ENCODE peak calls at places on chromosomes 3 and 15, in six cellular contexts. B, V, I, U, A and P are unnamed samples.

GRCh38 chr3:44648564-44649229 is at the start of gene ZNF35:
- DNase-seq in I (peak), V (peak), U (peak), A (peak), B (peak), P (peak)

GRCh38 chr3:29128004-29128403 is 152.9 kb upstream of the RBMS3 start:
- DNase-seq in V (no peak), A (peak), I (no peak), U (no peak), B (peak), P (peak)

GRCh38 chr15:39195988-39196486 is 384.8 kb upstream of the THBS1 start:
- DNase-seq in U (no peak), B (peak), A (peak), V (no peak), I (peak), P (no peak)

GRCh38 chr3:161320837-161321236 is 50.5 kb downstream of the SPTSSB start:
- DNase-seq in V (no peak), A (no peak), U (no peak), B (no peak), I (no peak), P (no peak)

GRCh38 chr3:57130426-57131209 is 34.5 kb downstream of the IL17RD start:
- DNase-seq in A (no peak), I (no peak), U (no peak), B (no peak), V (peak), P (peak)

GRCh38 chr15:38021259-38021658 is 86.8 kb downstream of the TMCO5A start:
- DNase-seq in I (no peak), B (no peak), A (no peak), V (no peak), U (no peak), P (no peak)

GRCh38 chr3:42839616-42840015 is 30.4 kb downstream of the ACKR2 start:
- DNase-seq in U (peak), I (peak), B (no peak), V (peak), A (peak), P (peak)

GRCh38 chr3:15286022-15286421 is 46.4 kb downstream of the SH3BP5 start:
- DNase-seq in I (no peak), V (no peak), A (no peak), U (no peak), B (no peak), P (no peak)

GRCh38 chr3:186526256-186526606 is 17.9 kb downstream of the CRYGS start:
- DNase-seq in A (no peak), B (no peak), V (no peak), U (no peak), I (peak), P (no peak)

GRCh38 chr3:106208266-106208665 is 339.5 kb upstream of the CBLB start:
- DNase-seq in B (no peak), A (no peak), U (no peak), V (no peak), I (no peak), P (no peak)

GRCh38 chr3:27796365-27796875 is 74.3 kb upstream of the EOMES start:
- DNase-seq in U (no peak), B (no peak), V (no peak), I (no peak), A (no peak), P (no peak)

GRCh38 chr3:7144696-7145308 is 283.9 kb downstream of the GRM7 start:
- DNase-seq in I (no peak), A (no peak), U (no peak), B (no peak), V (peak), P (peak)

GRCh38 chr15:66294932-66295235 is 1.5 kb downstream of the DIS3L start:
- DNase-seq in A (no peak), U (no peak), B (no peak), V (no peak), I (no peak), P (no peak)

DNA sequence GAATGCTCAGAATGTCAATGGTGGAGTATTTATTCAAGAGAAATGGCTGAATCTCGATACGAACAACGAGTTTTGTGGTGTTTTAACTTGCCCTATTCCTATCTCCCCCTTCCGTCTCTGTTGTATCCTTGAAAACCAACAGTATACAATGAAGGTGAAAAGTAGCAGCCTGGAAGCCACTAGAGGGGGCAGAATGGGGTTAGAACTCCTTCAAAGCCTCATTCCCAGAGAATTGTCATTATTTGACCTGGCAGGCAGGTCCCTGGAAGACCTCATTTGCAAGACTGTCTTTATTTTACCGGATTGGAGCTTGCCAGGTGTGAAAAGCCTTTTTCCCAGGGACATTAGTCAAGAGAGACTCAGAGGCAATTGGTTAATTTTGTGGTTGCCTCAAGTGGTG is 139.4 kb downstream of the LRRC28 start:
- DNase-seq in U (no peak), V (no peak), I (no peak), B (no peak), A (no peak), P (no peak)
- TF ChIP-seq CTCF in U (no peak), V (no peak), I (no peak), B (no peak), A (no peak), P (no peak)

DNA sequence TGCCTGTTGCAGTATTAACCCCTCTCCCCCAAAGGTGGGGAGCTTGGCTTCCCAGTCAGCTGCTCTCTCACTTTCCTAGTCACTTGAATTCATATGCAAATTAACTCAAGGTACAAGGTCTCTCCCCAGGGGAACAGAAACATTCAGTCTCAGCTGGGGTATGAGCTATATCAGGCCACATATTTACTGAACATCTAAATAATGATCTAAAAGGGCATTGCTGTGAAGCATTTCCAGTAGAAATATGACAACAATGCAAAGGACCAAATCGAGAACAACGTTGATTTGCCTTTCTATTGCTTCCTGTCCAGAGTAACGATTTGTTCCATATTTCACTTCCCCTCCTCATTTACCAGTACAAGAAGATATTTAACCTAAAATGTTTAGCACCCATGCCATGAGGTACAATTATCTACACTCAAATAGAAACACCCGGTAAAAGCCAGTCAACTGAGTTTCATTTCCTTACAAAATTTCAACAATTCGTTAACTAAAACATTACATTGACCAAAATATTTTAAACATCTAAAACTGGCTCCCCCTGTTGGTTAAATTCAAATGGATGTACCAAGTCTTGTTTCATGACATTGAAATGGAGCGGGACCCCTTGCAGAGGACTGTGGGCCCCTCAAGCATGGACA is 36.5 kb upstream of the KLHL6 start:
- DNase-seq in A (no peak), V (no peak), I (peak), B (no peak), U (no peak), P (no peak)
- TF ChIP-seq CTCF in A (no peak), V (no peak), I (peak), B (no peak), U (no peak), P (peak)

DNA sequence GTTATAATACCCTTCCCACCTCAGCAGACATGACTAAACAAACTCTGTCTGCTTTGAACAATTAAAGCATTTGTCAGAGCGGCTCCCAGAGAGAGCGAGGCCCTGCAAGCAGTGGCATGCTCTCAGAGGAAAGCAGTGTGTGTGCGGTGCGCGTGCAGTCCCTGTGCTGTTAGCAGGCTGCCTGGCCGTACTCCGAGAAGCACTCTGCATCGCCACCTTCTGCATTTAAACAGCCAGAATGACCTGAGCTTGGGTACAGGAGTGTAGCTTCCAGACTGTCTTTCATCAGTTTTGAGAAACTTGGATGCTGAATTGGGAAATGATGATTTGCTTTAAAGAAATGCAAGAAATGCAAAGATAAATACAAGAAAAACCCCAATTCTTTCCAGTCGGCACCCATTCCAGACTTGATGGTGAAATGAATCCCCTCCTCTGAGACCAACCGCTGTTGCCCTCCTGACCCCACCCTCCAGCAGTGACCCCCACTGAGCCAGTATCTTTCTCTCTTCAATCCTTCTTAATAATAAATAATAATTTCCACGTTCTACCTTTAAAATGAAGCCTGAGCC is 113.5 kb downstream of the VGLL4 start:
- DNase-seq in U (no peak), V (no peak), I (no peak), B (peak), A (peak), P (no peak)
- TF ChIP-seq CTCF in U (no peak), V (peak), I (no peak), B (no peak), A (peak), P (no peak)

DNA sequence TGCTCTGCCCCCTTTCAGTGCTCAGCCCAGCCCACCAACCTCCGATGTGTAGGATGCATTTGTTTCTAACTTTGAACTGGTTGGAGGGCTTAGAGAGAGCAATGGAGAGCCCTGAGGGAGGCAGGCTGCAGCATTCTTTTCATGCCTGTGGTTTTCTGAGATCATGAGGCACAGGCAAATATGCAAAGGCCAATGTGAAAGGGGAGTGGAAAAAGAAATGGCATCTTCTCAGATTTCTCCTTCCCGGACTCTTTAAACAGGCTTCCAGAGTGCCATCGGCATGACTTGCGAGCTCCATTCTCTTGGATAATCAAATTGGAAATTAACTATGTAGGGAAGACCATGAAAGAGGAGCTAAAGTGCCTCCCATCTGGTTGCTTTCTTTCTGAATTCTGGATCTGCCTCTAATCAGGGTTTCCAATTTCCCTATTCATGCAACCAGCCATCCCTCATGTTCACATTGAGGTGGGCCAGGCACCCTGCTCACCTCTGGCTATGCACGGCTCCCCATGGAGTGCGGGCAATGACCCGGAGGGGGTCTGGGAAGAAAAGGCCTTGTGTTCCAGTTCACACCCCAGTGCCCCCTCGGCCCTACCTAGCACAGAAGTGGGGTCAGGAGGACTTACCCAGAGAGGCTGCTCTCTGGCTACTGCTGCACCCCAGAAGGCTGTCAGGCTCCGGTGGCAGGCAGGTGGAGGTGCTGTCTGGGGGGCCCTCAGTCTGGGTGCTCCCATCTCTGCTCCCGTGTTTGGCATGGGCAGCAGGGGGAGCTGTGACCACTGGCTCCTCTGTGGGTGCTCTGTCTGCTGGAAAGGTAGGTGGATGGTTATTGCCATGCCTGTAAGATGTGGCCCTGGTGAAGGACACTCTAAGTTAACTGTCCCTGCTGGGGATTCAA is 16.1 kb downstream of the AMOTL2 start:
- DNase-seq in U (no peak), V (no peak), I (no peak), A (peak), B (peak), P (no peak)
- TF ChIP-seq CTCF in U (no peak), V (peak), I (peak), A (peak), B (peak), P (peak)